ENCODE peak calls at places on chromosomes 7 and 10, in five cellular contexts. One of them, this sample, is unnamed.

GRCh38 chr10:1316806-1317131 is 260.6 kb downstream of the WDR37 start:
- DNase-seq in GM23338: no peak
- DNase-seq in colonic mucosa: no peak
- DNase-seq in GM10248: no peak
- DNase-seq in progenitor cell of endocrine pancreas: no peak
- DNase-seq in this sample: no peak

GRCh38 chr7:23938230-23938629 is 228.2 kb downstream of the STK31 start:
- DNase-seq in colonic mucosa: no peak
- DNase-seq in GM10248: no peak
- DNase-seq in progenitor cell of endocrine pancreas: no peak
- DNase-seq in GM23338: no peak
- DNase-seq in this sample: no peak

GRCh38 chr10:103649654-103650423 is 156.3 kb downstream of the NEURL1 start:
- DNase-seq in colonic mucosa: no peak
- DNase-seq in progenitor cell of endocrine pancreas: no peak
- DNase-seq in GM23338: no peak
- DNase-seq in GM10248: no peak
- DNase-seq in this sample: no peak

GRCh38 chr7:111083423-111083822 is 7.5 kb upstream of the LRRN3 start:
- DNase-seq in GM23338: no peak
- DNase-seq in progenitor cell of endocrine pancreas: no peak
- DNase-seq in colonic mucosa: no peak
- DNase-seq in GM10248: peak
- DNase-seq in this sample: peak

GRCh38 chr7:8065356-8065813 is 96.8 kb downstream of the GLCCI1 start:
- DNase-seq in colonic mucosa: no peak
- DNase-seq in GM10248: no peak
- DNase-seq in progenitor cell of endocrine pancreas: no peak
- DNase-seq in GM23338: no peak
- DNase-seq in this sample: peak

GRCh38 chr10:33381391-33381790 is 46.9 kb upstream of the NRP1 start:
- DNase-seq in progenitor cell of endocrine pancreas: no peak
- DNase-seq in GM23338: no peak
- DNase-seq in GM10248: no peak
- DNase-seq in colonic mucosa: no peak
- DNase-seq in this sample: no peak

GRCh38 chr7:45924283-45924682 is 3.2 kb upstream of the IGFBP3 start:
- DNase-seq in GM10248: no peak
- DNase-seq in GM23338: no peak
- DNase-seq in progenitor cell of endocrine pancreas: no peak
- DNase-seq in colonic mucosa: no peak
- DNase-seq in this sample: peak

GRCh38 chr10:24707445-24707844 is 16.2 kb downstream of the ARHGAP21 start:
- DNase-seq in GM23338: no peak
- DNase-seq in colonic mucosa: no peak
- DNase-seq in GM10248: peak
- DNase-seq in progenitor cell of endocrine pancreas: no peak
- DNase-seq in this sample: no peak

GRCh38 chr10:126262186-126262838 is 126.0 kb downstream of the ADAM12 start:
- DNase-seq in progenitor cell of endocrine pancreas: no peak
- DNase-seq in GM10248: no peak
- DNase-seq in colonic mucosa: no peak
- DNase-seq in GM23338: peak
- DNase-seq in this sample: no peak

GRCh38 chr10:23156447-23157150 is 35.5 kb upstream of the PTF1A start:
- DNase-seq in colonic mucosa: no peak
- DNase-seq in GM10248: no peak
- DNase-seq in progenitor cell of endocrine pancreas: no peak
- DNase-seq in GM23338: no peak
- DNase-seq in this sample: no peak

GRCh38 chr10:34697366-34698247 is 117.5 kb downstream of the PARD3 start:
- DNase-seq in GM23338: no peak
- DNase-seq in GM10248: no peak
- DNase-seq in colonic mucosa: no peak
- DNase-seq in progenitor cell of endocrine pancreas: no peak
- DNase-seq in this sample: no peak

GRCh38 chr10:89414879-89415821 is 782 bp downstream of the IFIT5 start:
- DNase-seq in progenitor cell of endocrine pancreas: peak
- DNase-seq in GM23338: peak
- DNase-seq in GM10248: peak
- DNase-seq in colonic mucosa: peak
- DNase-seq in this sample: peak

GRCh38 chr10:115706482-115707076 is 566.4 kb downstream of the GFRA1 start:
- DNase-seq in progenitor cell of endocrine pancreas: no peak
- DNase-seq in GM10248: no peak
- DNase-seq in GM23338: peak
- DNase-seq in colonic mucosa: no peak
- DNase-seq in this sample: peak

GRCh38 chr7:17042211-17042610 is 160.4 kb upstream of the AGR3 start:
- DNase-seq in colonic mucosa: no peak
- DNase-seq in GM23338: no peak
- DNase-seq in GM10248: no peak
- DNase-seq in progenitor cell of endocrine pancreas: no peak
- DNase-seq in this sample: no peak

GRCh38 chr10:101284171-101285092 is 55.2 kb upstream of the LBX1 start:
- DNase-seq in progenitor cell of endocrine pancreas: no peak
- DNase-seq in GM10248: no peak
- DNase-seq in colonic mucosa: no peak
- DNase-seq in GM23338: peak
- DNase-seq in this sample: no peak

GRCh38 chr10:71084061-71084817 is 128.1 kb upstream of the UNC5B start:
- DNase-seq in GM10248: no peak
- DNase-seq in GM23338: no peak
- DNase-seq in colonic mucosa: peak
- DNase-seq in progenitor cell of endocrine pancreas: peak
- DNase-seq in this sample: no peak

GRCh38 chr7:16171928-16172327 is 249.4 kb downstream of the CRPPA start:
- DNase-seq in GM23338: no peak
- DNase-seq in GM10248: no peak
- DNase-seq in colonic mucosa: no peak
- DNase-seq in progenitor cell of endocrine pancreas: no peak
- DNase-seq in this sample: peak

GRCh38 chr7:26637610-26638009 is 226.8 kb downstream of the SKAP2 start:
- DNase-seq in colonic mucosa: no peak
- DNase-seq in progenitor cell of endocrine pancreas: no peak
- DNase-seq in GM10248: no peak
- DNase-seq in GM23338: no peak
- DNase-seq in this sample: no peak

GRCh38 chr7:90958669-90959068 is 305.6 kb upstream of the FZD1 start:
- DNase-seq in progenitor cell of endocrine pancreas: no peak
- DNase-seq in colonic mucosa: no peak
- DNase-seq in GM23338: no peak
- DNase-seq in GM10248: no peak
- DNase-seq in this sample: peak

GRCh38 chr10:32139223-32140073 is 83.2 kb upstream of the KIF5B start:
- DNase-seq in GM10248: no peak
- DNase-seq in colonic mucosa: peak
- DNase-seq in GM23338: peak
- DNase-seq in progenitor cell of endocrine pancreas: no peak
- DNase-seq in this sample: peak
- TF ChIP-seq CTCF in GM10248: no peak
- TF ChIP-seq CTCF in colonic mucosa: no peak
- TF ChIP-seq CTCF in GM23338: peak
- TF ChIP-seq CTCF in progenitor cell of endocrine pancreas: no peak
- TF ChIP-seq CTCF in this sample: no peak

DNA sequence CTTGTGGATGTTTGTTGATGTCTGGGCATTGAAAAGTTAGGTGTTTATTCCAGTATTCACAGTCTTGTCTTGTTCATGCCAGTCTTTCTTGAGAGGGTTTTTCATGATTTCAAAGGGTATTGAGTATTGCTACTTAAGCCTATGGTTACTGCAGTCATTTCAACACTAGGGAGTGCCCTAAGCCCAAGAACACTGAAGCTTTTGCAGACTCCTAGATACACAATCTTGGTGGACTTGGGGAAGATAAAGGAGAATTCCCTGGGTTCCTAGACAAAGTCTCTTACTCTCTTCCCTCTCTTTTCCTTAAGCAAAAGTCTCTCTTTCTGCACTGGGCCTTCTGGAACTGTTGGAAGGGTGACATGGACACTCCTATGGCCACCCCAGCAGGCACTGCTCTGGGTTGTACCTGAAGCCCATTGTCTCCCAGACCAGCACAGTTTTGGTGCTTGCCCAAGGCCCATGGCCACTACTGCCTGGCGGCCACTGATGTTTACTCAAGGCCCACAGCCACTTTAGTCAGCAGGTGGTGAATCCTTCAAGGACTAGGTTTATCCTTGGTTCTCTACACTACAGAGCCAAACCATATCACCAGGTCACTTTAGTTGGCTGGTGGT is 24.9 kb downstream of the SAMD9 start:
- DNase-seq in colonic mucosa: no peak
- DNase-seq in progenitor cell of endocrine pancreas: no peak
- DNase-seq in GM10248: no peak
- DNase-seq in GM23338: peak
- DNase-seq in this sample: peak
- TF ChIP-seq CTCF in colonic mucosa: peak
- TF ChIP-seq CTCF in progenitor cell of endocrine pancreas: peak
- TF ChIP-seq CTCF in GM10248: peak
- TF ChIP-seq CTCF in GM23338: peak
- TF ChIP-seq CTCF in this sample: peak

DNA sequence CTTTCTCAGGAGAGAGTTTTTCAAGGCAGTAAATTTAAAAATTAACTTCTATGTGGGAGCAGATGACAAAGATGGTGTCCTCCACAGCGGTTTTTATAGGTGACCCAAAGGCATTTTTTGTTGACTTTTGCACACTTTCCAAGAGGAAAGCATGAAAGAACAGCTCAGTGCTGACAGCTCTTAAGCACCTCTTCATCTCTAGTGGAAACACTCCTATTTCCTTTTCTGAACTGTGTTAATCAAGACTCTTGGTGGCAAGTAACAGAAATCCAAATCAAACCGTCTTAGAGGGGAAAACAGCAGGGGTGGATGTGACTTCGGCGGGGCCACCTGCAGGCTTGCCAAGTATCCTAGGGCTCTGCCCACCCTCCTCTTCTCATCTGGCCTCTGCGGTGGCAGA is 71.8 kb upstream of the GATA3 start:
- DNase-seq in colonic mucosa: no peak
- DNase-seq in progenitor cell of endocrine pancreas: no peak
- DNase-seq in GM10248: no peak
- DNase-seq in GM23338: no peak
- DNase-seq in this sample: no peak
- TF ChIP-seq CTCF in colonic mucosa: no peak
- TF ChIP-seq CTCF in progenitor cell of endocrine pancreas: no peak
- TF ChIP-seq CTCF in GM10248: no peak
- TF ChIP-seq CTCF in GM23338: no peak
- TF ChIP-seq CTCF in this sample: no peak

DNA sequence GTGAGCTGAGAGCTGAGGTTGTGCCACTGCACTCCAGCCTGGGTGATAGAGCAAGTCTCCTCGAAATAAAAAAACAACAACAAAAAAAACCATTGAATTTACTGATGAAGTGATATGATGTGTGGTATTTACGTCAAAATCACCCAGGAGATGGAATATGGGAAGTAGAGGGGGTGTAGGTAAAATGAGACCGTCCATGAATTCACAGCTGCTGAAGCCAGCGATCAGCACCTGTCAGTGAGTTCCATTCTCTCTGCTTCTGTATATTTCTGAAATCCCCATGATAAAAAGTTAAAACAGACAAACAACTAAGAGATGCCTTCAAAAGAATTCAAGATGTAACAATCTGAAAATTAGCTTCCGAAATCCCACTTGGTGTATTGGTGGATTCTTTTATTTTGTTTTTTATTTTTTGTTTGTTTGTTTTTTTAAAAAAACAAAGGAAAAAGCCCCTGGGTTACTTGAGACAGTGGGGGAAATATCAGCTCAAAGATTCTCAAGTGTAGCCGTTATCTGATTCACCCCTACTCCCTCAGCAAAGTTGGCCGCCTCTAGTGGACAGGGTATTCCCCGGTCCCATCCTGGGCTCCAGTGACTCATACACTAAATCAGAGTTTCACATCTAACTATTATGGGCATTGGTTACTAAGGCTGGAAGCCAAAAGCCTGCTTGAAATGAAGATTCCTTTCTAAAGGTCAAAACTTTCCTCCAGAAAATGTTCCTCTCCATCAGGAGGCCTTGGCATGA is 76.4 kb downstream of the MAP3K8 start:
- DNase-seq in GM23338: no peak
- DNase-seq in progenitor cell of endocrine pancreas: no peak
- DNase-seq in GM10248: peak
- DNase-seq in colonic mucosa: no peak
- DNase-seq in this sample: peak
- TF ChIP-seq CTCF in GM23338: no peak
- TF ChIP-seq CTCF in progenitor cell of endocrine pancreas: no peak
- TF ChIP-seq CTCF in GM10248: no peak
- TF ChIP-seq CTCF in colonic mucosa: no peak
- TF ChIP-seq CTCF in this sample: peak

DNA sequence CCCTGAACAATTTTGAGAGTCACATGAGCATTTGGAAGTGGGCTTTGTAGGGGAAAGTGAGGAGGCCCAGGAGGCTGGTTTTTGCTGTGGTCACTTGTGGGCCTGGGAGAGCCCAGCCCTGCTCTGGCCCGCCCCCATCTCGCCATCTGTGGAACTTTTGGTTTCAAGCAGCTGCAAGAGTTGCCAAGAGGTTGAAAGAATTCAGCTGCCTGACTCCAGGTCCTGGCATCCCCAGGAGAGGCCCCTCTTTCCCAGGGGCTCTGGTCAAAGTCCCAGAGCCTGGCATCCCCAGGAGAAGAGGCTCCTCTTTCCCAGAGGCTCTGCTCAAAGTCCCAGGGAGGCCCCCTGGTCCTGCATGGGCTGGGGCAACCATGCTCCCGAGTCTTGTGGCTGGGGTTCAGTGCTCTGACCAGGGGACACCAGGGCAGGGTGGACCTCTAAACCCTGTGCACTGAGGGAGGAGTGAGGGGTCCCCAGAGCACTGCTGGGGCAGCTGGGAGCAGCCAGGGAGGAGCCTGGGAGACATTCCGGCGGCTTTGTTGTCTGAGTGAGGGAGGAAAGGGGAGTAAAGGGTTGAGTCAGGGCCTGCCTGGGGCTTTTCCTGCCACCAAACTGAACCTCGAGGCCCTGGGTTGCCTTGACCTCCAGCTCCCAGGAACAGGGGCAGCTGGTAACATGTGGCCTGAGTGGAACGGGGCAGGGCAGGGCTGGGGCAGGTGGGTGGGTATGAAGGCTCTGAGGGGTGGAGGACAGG is 27.8 kb upstream of the CSGALNACT2 start:
- DNase-seq in GM10248: no peak
- DNase-seq in GM23338: no peak
- DNase-seq in progenitor cell of endocrine pancreas: no peak
- DNase-seq in colonic mucosa: peak
- DNase-seq in this sample: peak
- TF ChIP-seq CTCF in GM10248: no peak
- TF ChIP-seq CTCF in GM23338: no peak
- TF ChIP-seq CTCF in progenitor cell of endocrine pancreas: no peak
- TF ChIP-seq CTCF in colonic mucosa: no peak
- TF ChIP-seq CTCF in this sample: peak